ENCODE peak calls at places on chromosomes 4 and X, in four cellular contexts. H is stomach, J is neural progenitor cell, R is GM06990. W is an unnamed sample.

GRCh38 chrX:53086464-53086863 is 4.3 kb downstream of the TSPYL2 start:
- DNase-seq in J (no peak), H (peak), R (no peak), W (no peak)

GRCh38 chr4:87100093-87100634 is 120.3 kb downstream of the KLHL8 start:
- DNase-seq in J (peak), H (no peak), R (no peak), W (no peak)

GRCh38 chr4:142554412-142554811 is 291.7 kb downstream of the INPP4B start:
- DNase-seq in H (no peak), J (no peak), R (no peak), W (no peak)

GRCh38 chr4:107603430-107603829 is 116.6 kb downstream of the PAPSS1 start:
- DNase-seq in H (peak), J (no peak), R (no peak), W (no peak)

GRCh38 chrX:134626434-134626833 is 31.8 kb downstream of the PLAC1 start:
- DNase-seq in R (no peak), H (no peak), J (no peak), W (no peak)

GRCh38 chr4:125331116-125331515 is 16.4 kb downstream of the FAT4 start:
- DNase-seq in R (no peak), J (no peak), H (no peak), W (no peak)

GRCh38 chrX:16578218-16578617 is 71.7 kb upstream of the S100G start:
- DNase-seq in H (no peak), J (peak), R (no peak), W (no peak)

GRCh38 chr4:158042591-158043030 is 130.2 kb downstream of the GASK1B start:
- DNase-seq in H (no peak), R (no peak), J (no peak), W (no peak)

GRCh38 chr4:143183513-143184216 is 1.1 kb upstream of the USP38 start:
- DNase-seq in H (no peak), J (no peak), R (no peak), W (no peak)

GRCh38 chrX:10952619-10953018 is 158.5 kb upstream of the HCCS start:
- DNase-seq in H (no peak), R (no peak), J (no peak), W (no peak)

GRCh38 chr4:183517781-183518180 is 12.9 kb downstream of the ING2 start:
- DNase-seq in H (no peak), J (no peak), R (no peak), W (no peak)

GRCh38 chr4:128868758-128869157 is 59.3 kb downstream of the JADE1 start:
- DNase-seq in J (no peak), H (no peak), R (no peak), W (no peak)

GRCh38 chr4:128517739-128518510 is 230.3 kb upstream of the PGRMC2 start:
- DNase-seq in H (peak), R (peak), J (peak), W (peak)

GRCh38 chr4:137510866-137511265 is 21.4 kb downstream of the PCDH18 start:
- DNase-seq in J (no peak), R (no peak), H (no peak), W (no peak)

GRCh38 chrX:63128509-63128908 is 222.6 kb downstream of the SPIN4 start:
- DNase-seq in H (no peak), R (no peak), J (no peak), W (peak)

GRCh38 chr4:123398151-123398802 is 1.7 kb downstream of the SPRY1 start:
- DNase-seq in J (peak), R (peak), H (peak), W (peak)

GRCh38 chr4:158356331-158356730 is 146.0 kb downstream of the TMEM144 start:
- DNase-seq in J (no peak), R (no peak), H (no peak), W (no peak)

GRCh38 chr4:18318682-18319410 is 297.3 kb upstream of the LCORL start:
- DNase-seq in R (no peak), H (peak), J (peak), W (no peak)

GRCh38 chrX:139738581-139738980 is 30.6 kb upstream of the MCF2 start:
- DNase-seq in H (no peak), J (no peak), R (no peak), W (no peak)

GRCh38 chr4:113437124-113437523 is 324.4 kb downstream of the CAMK2D start:
- DNase-seq in H (no peak), J (no peak), R (no peak), W (no peak)

GRCh38 chr4:188346171-188346809 is 207.0 kb downstream of the TRIML1 start:
- DNase-seq in J (no peak), H (no peak), R (no peak), W (no peak)

GRCh38 chr4:47040828-47041227 is 9.5 kb downstream of the GABRB1 start:
- DNase-seq in R (no peak), J (no peak), H (no peak), W (no peak)

GRCh38 chr4:159227984-159228383 is 125.1 kb downstream of the RAPGEF2 start:
- DNase-seq in R (no peak), H (peak), J (peak), W (peak)

GRCh38 chrX:119015407-119016242 is 41.2 kb downstream of the LONRF3 start:
- DNase-seq in J (no peak), H (peak), R (peak), W (no peak)

GRCh38 chrX:15142084-15142715 is 127.7 kb downstream of the ASB9 start:
- DNase-seq in R (no peak), H (no peak), J (no peak), W (no peak)

GRCh38 chrX:18955676-18956075 is 28.2 kb downstream of the PHKA2 start:
- DNase-seq in R (no peak), J (no peak), H (no peak), W (no peak)

GRCh38 chrX:102129473-102129872 is 4.0 kb downstream of the TCEAL2 start:
- DNase-seq in R (no peak), J (no peak), H (no peak), W (no peak)
- TF ChIP-seq CTCF in R (peak), J (peak), H (no peak), W (no peak)

GRCh38 chr4:6740347-6740746 is 24.4 kb downstream of the BLOC1S4 start:
- DNase-seq in R (no peak), H (no peak), J (no peak), W (no peak)

GRCh38 chr4:6742507-6742906 is 26.5 kb downstream of the BLOC1S4 start:
- DNase-seq in J (no peak), H (no peak), R (no peak), W (no peak)

GRCh38 chr4:6739920-6740319 is 23.9 kb downstream of the BLOC1S4 start:
- DNase-seq in H (no peak), R (no peak), J (no peak), W (no peak)

GRCh38 chr4:6746721-6747689 is 31.0 kb downstream of the BLOC1S4 start:
- DNase-seq in R (no peak), H (peak), J (no peak), W (no peak)

GRCh38 chr4:6742989-6743388 is 27.0 kb downstream of the BLOC1S4 start:
- DNase-seq in H (no peak), J (no peak), R (no peak), W (no peak)
- TF ChIP-seq CTCF in H (no peak), J (no peak), R (no peak), W (no peak)

GRCh38 chr4:4542824-4543485 is 1.1 kb upstream of the STX18 start:
- DNase-seq in H (no peak), R (no peak), J (peak), W (peak)

GRCh38 chr4:4541040-4541631 is 712 bp downstream of the STX18 start:
- DNase-seq in J (no peak), R (peak), H (peak), W (no peak)

GRCh38 chr4:4541661-4542570 is at the start of gene STX18:
- DNase-seq in R (peak), J (peak), H (peak), W (peak)
- TF ChIP-seq CTCF in R (no peak), J (peak), H (no peak), W (no peak)

GRCh38 chr4:1948892-1949436 is 59.8 kb downstream of the NELFA start:
- DNase-seq in J (no peak), H (no peak), R (no peak), W (no peak)
- TF ChIP-seq CTCF in J (no peak), H (no peak), R (no peak), W (no peak)

GRCh38 chr4:92270908-92271307 is 32.9 kb upstream of the GRID2 start:
- DNase-seq in J (peak), H (no peak), R (no peak), W (no peak)
- TF ChIP-seq CTCF in J (peak), H (no peak), R (no peak), W (peak)

GRCh38 chr4:98780926-98781325 is 122.5 kb upstream of the TSPAN5 start:
- DNase-seq in H (no peak), J (no peak), R (no peak), W (no peak)

GRCh38 chr4:98784947-98785693 is 126.7 kb upstream of the TSPAN5 start:
- DNase-seq in H (no peak), J (no peak), R (no peak), W (no peak)

GRCh38 chr4:98781641-98782348 is 123.4 kb upstream of the TSPAN5 start:
- DNase-seq in H (no peak), R (no peak), J (no peak), W (no peak)

DNA sequence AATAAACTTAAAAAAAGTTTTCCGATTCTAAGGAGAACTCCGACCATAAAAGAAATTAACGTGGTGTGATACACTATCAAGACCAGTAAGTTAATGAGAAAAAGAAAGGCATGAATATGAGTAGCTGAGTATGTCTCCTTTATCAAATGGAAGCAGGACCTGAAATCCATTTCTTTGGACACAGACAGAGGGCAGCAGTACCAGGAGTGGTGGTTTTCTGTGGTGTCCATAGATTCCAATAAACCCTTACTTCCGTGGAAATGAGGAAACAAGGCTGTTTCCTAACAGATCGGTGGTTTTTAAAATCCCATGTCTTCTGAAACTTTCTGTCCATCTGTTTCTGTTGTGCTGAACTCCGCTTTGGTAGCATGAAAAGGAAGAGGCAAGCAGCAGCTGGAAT is 128.5 kb upstream of the TSPAN5 start:
- DNase-seq in R (no peak), J (no peak), H (no peak), W (no peak)
- TF ChIP-seq CTCF in R (no peak), J (peak), H (no peak), W (no peak)

DNA sequence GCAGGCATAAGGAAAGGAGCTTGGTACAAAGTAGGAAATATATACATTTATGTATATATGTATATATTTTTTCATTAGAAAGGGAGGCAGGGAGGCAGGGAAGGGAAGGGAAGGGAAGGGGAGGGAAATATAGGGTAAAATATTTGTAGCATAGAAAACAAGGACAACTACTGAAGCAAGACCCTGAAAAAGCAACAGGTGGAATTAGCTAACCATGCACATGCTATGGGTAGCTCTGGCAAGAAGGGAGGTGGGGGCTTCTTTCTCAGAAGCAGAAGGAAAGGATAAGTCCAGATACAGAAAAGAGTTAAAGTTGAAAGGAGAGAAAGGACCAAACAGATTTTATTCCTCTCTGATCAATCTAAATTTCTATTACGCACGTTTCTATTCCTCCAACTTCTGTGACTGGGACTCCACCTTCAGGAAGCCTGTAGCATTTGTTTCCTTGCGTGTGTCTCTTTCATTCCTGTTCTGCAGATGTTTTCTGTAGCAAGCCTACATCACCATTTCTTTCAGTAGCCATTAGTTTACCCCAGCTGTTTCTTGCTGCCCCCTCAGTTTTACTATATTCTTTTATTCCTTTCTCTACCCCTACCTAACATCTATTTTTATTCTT is 82.9 kb downstream of the OR13H1 start:
- DNase-seq in J (peak), H (no peak), R (no peak), W (no peak)
- TF ChIP-seq CTCF in J (peak), H (no peak), R (no peak), W (peak)